ENCODE peak calls at places on chromosomes 5 and 9, in four cellular contexts. F, P, J and A are unnamed samples.

GRCh38 chr9:88075966-88076285 is 62.3 kb downstream of the SPATA31C2 start:
- DNase-seq in F (no peak), P (no peak), J (no peak), A (no peak)

GRCh38 chr5:100539519-100539918 is 4.3 kb downstream of the FAM174A start:
- DNase-seq in F (no peak), P (no peak), J (no peak), A (no peak)

GRCh38 chr5:31614147-31615030 is 24.5 kb upstream of the PDZD2 start:
- DNase-seq in P (no peak), F (no peak), J (no peak), A (peak)

GRCh38 chr5:107104774-107105050 is 566.0 kb downstream of the EFNA5 start:
- DNase-seq in J (no peak), F (no peak), P (no peak), A (no peak)

GRCh38 chr9:38732849-38733248 is 12.9 kb upstream of the FAM240B start:
- DNase-seq in F (no peak), J (no peak), P (no peak), A (no peak)

GRCh38 chr5:157785781-157786180 is 42.3 kb downstream of the LSM11 start:
- DNase-seq in P (no peak), J (no peak), F (no peak), A (no peak)

GRCh38 chr9:133238851-133239532 is 29.9 kb upstream of the OBP2B start:
- DNase-seq in J (no peak), F (peak), P (peak), A (peak)

GRCh38 chr5:179820483-179821297 is at the start of gene SQSTM1:
- DNase-seq in F (peak), J (peak), P (peak), A (peak)